ENCODE peak calls at places on chromosomes 1 and 21, in six cellular contexts. One of them, this sample, is unnamed.

GRCh38 chr1:155077758-155078495 is 710 bp upstream of the EFNA3 start:
- DNase-seq in cardiac muscle cell: no peak
- DNase-seq in Peyer's patch: peak; percentile 67
- DNase-seq in psoas muscle: no peak
- DNase-seq in adrenal gland: no peak
- DNase-seq in Caco-2: no peak
- DNase-seq in this sample: no peak

GRCh38 chr1:11893907-11894251 is 32.3 kb downstream of the KIAA2013 start:
- DNase-seq in cardiac muscle cell: peak; percentile 59
- DNase-seq in Caco-2: peak; percentile 82
- DNase-seq in Peyer's patch: peak; percentile 80
- DNase-seq in psoas muscle: peak; percentile 85
- DNase-seq in adrenal gland: peak; percentile 59
- DNase-seq in this sample: peak; percentile 23

GRCh38 chr1:154755858-154756730 is 114.0 kb downstream of the KCNN3 start:
- DNase-seq in adrenal gland: no peak
- DNase-seq in cardiac muscle cell: peak; percentile 14
- DNase-seq in Peyer's patch: no peak
- DNase-seq in Caco-2: no peak
- DNase-seq in psoas muscle: no peak
- DNase-seq in this sample: peak; percentile 68

GRCh38 chr1:29122662-29122986 is 1.1 kb downstream of the TMEM200B start:
- DNase-seq in adrenal gland: peak; percentile 52
- DNase-seq in Peyer's patch: peak; percentile 62
- DNase-seq in cardiac muscle cell: peak; percentile 89
- DNase-seq in psoas muscle: peak; percentile 79
- DNase-seq in Caco-2: no peak
- DNase-seq in this sample: peak; percentile 90

GRCh38 chr1:18798533-18799445 is 60.7 kb downstream of the TAS1R2 start:
- DNase-seq in Peyer's patch: peak; percentile 32
- DNase-seq in psoas muscle: no peak
- DNase-seq in Caco-2: no peak
- DNase-seq in cardiac muscle cell: no peak
- DNase-seq in adrenal gland: no peak
- DNase-seq in this sample: no peak

GRCh38 chr1:205208805-205209204 is 2.7 kb downstream of the DSTYK start:
- DNase-seq in cardiac muscle cell: no peak
- DNase-seq in Peyer's patch: no peak
- DNase-seq in adrenal gland: no peak
- DNase-seq in psoas muscle: no peak
- DNase-seq in Caco-2: no peak
- DNase-seq in this sample: no peak

GRCh38 chr1:101043776-101044175 is 18.2 kb upstream of the DPH5 start:
- DNase-seq in psoas muscle: no peak
- DNase-seq in Caco-2: no peak
- DNase-seq in Peyer's patch: no peak
- DNase-seq in adrenal gland: no peak
- DNase-seq in cardiac muscle cell: peak; percentile 28
- DNase-seq in this sample: no peak

GRCh38 chr1:16175610-16176553 is 20.0 kb upstream of the EPHA2 start:
- DNase-seq in cardiac muscle cell: peak; percentile 94
- DNase-seq in psoas muscle: peak; percentile 91
- DNase-seq in Caco-2: no peak
- DNase-seq in Peyer's patch: peak; percentile 82
- DNase-seq in adrenal gland: peak; percentile 95
- DNase-seq in this sample: peak; percentile 93

GRCh38 chr21:44845418-44846200 is 27.7 kb upstream of the SUMO3 start:
- DNase-seq in adrenal gland: peak; percentile 57
- DNase-seq in Caco-2: peak; percentile 57
- DNase-seq in Peyer's patch: peak; percentile 73
- DNase-seq in cardiac muscle cell: peak; percentile 85
- DNase-seq in psoas muscle: peak; percentile 81
- DNase-seq in this sample: peak; percentile 82

GRCh38 chr1:169488157-169488556 is 2.4 kb upstream of the SLC19A2 start:
- DNase-seq in cardiac muscle cell: no peak
- DNase-seq in adrenal gland: no peak
- DNase-seq in Peyer's patch: no peak
- DNase-seq in Caco-2: no peak
- DNase-seq in psoas muscle: no peak
- DNase-seq in this sample: no peak

GRCh38 chr21:34765619-34766018 is 96.8 kb downstream of the CLIC6 start:
- DNase-seq in adrenal gland: no peak
- DNase-seq in Caco-2: no peak
- DNase-seq in Peyer's patch: no peak
- DNase-seq in psoas muscle: no peak
- DNase-seq in cardiac muscle cell: no peak
- DNase-seq in this sample: no peak

GRCh38 chr1:156584813-156585212 is 5.3 kb downstream of the TTC24 start:
- DNase-seq in Peyer's patch: no peak
- DNase-seq in psoas muscle: no peak
- DNase-seq in cardiac muscle cell: no peak
- DNase-seq in adrenal gland: no peak
- DNase-seq in Caco-2: peak; percentile 63
- DNase-seq in this sample: no peak

GRCh38 chr1:54694771-54695170 is 20.9 kb upstream of the TTC4 start:
- DNase-seq in cardiac muscle cell: no peak
- DNase-seq in Peyer's patch: no peak
- DNase-seq in Caco-2: no peak
- DNase-seq in psoas muscle: no peak
- DNase-seq in adrenal gland: no peak
- DNase-seq in this sample: no peak

GRCh38 chr1:28417441-28418277 is 48.1 kb downstream of the PHACTR4 start:
- DNase-seq in psoas muscle: no peak
- DNase-seq in Peyer's patch: no peak
- DNase-seq in cardiac muscle cell: peak; percentile 74
- DNase-seq in adrenal gland: peak; percentile 50
- DNase-seq in Caco-2: no peak
- DNase-seq in this sample: peak; percentile 59

GRCh38 chr1:84920159-84920558 is 27.2 kb upstream of the LPAR3 start:
- DNase-seq in Peyer's patch: no peak
- DNase-seq in psoas muscle: no peak
- DNase-seq in Caco-2: no peak
- DNase-seq in cardiac muscle cell: no peak
- DNase-seq in adrenal gland: no peak
- DNase-seq in this sample: no peak

GRCh38 chr1:219143735-219144134 is 29.9 kb upstream of the LYPLAL1 start:
- DNase-seq in Caco-2: no peak
- DNase-seq in Peyer's patch: no peak
- DNase-seq in psoas muscle: no peak
- DNase-seq in adrenal gland: no peak
- DNase-seq in cardiac muscle cell: peak; percentile 46
- DNase-seq in this sample: peak; percentile 64

GRCh38 chr1:99681583-99681982 is 35.7 kb downstream of the PALMD start:
- DNase-seq in Caco-2: no peak
- DNase-seq in cardiac muscle cell: peak; percentile 36
- DNase-seq in Peyer's patch: no peak
- DNase-seq in adrenal gland: no peak
- DNase-seq in psoas muscle: no peak
- DNase-seq in this sample: peak; percentile 61

GRCh38 chr1:17632541-17633193 is 93.2 kb downstream of the ARHGEF10L start:
- DNase-seq in adrenal gland: no peak
- DNase-seq in Peyer's patch: no peak
- DNase-seq in cardiac muscle cell: peak; percentile 16
- DNase-seq in Caco-2: no peak
- DNase-seq in psoas muscle: no peak
- DNase-seq in this sample: peak; percentile 62

GRCh38 chr1:6448749-6449631 is 17.0 kb downstream of the TNFRSF25 start:
- DNase-seq in adrenal gland: no peak
- DNase-seq in Peyer's patch: peak; percentile 73
- DNase-seq in Caco-2: no peak
- DNase-seq in cardiac muscle cell: peak; percentile 35
- DNase-seq in psoas muscle: no peak
- DNase-seq in this sample: peak; percentile 68

GRCh38 chr1:211469938-211470529 is 21.9 kb downstream of the RD3 start:
- DNase-seq in Peyer's patch: peak; percentile 87
- DNase-seq in cardiac muscle cell: peak; percentile 81
- DNase-seq in adrenal gland: peak; percentile 88
- DNase-seq in Caco-2: peak; percentile 87
- DNase-seq in psoas muscle: peak; percentile 80
- DNase-seq in this sample: peak; percentile 81

DNA sequence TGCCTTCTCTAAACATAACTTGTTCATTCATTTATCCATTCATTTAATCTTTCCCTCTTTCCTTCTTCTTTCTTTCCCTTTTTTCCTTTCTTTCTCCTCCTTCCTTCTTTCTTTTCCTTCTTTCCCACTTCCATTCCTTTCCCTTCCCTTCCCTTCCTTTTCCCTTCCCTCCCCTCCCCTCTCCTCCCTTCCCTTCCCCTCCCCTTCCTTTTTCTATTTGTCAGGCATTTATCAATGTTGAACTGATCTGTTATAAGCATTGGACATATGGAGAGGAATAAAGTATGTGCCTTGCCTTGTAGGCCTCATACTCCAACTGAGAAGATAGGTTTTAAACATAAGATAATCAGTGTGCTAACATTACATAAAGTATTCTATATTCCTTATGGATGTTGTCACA is 23.7 kb upstream of the ATP6V1G3 start:
- DNase-seq in Caco-2: no peak
- DNase-seq in Peyer's patch: no peak
- DNase-seq in psoas muscle: no peak
- DNase-seq in adrenal gland: no peak
- DNase-seq in cardiac muscle cell: no peak
- DNase-seq in this sample: no peak
- H3K4me3 ChIP-seq in Caco-2: no peak overlapping the region
- H3K4me3 ChIP-seq in Peyer's patch: no peak overlapping the region
- H3K4me3 ChIP-seq in psoas muscle: no peak overlapping the region
- H3K4me3 ChIP-seq in adrenal gland: no peak overlapping the region
- H3K4me3 ChIP-seq in cardiac muscle cell: no peak overlapping the region
- H3K4me3 ChIP-seq in this sample: no peak overlapping the region

GRCh38 chr1:32798679-32799416 is 18.3 kb downstream of the YARS1 start:
- DNase-seq in Peyer's patch: no peak
- DNase-seq in adrenal gland: no peak
- DNase-seq in cardiac muscle cell: no peak
- DNase-seq in Caco-2: no peak
- DNase-seq in psoas muscle: no peak
- DNase-seq in this sample: no peak
- H3K36me3 ChIP-seq in Peyer's patch: no peaks in the 10 kb centered on the region
- H3K36me3 ChIP-seq in adrenal gland: peaks cover 53% of the 10 kb centered on the region
- H3K36me3 ChIP-seq in cardiac muscle cell: peaks cover 11% of the 10 kb centered on the region
- H3K36me3 ChIP-seq in Caco-2: no peaks in the 10 kb centered on the region
- H3K36me3 ChIP-seq in psoas muscle: peaks cover 21% of the 10 kb centered on the region
- H3K36me3 ChIP-seq in this sample: peaks cover 90% of the 10 kb centered on the region

GRCh38 chr1:3011127-3011526 is 10.1 kb upstream of the ACTRT2 start:
- DNase-seq in psoas muscle: no peak
- DNase-seq in Caco-2: no peak
- DNase-seq in Peyer's patch: no peak
- DNase-seq in cardiac muscle cell: no peak
- DNase-seq in adrenal gland: no peak
- DNase-seq in this sample: no peak
- H3K9me3 ChIP-seq in psoas muscle: no peaks in the 10 kb centered on the region
- H3K9me3 ChIP-seq in Caco-2: peaks cover 5% of the 10 kb centered on the region
- H3K9me3 ChIP-seq in Peyer's patch: no peaks in the 10 kb centered on the region
- H3K9me3 ChIP-seq in cardiac muscle cell: no peaks in the 10 kb centered on the region
- H3K9me3 ChIP-seq in adrenal gland: no peaks in the 10 kb centered on the region
- H3K9me3 ChIP-seq in this sample: peaks cover 3% of the 10 kb centered on the region

GRCh38 chr1:119781434-119782210 is 12.9 kb upstream of the HMGCS2 start:
- DNase-seq in Peyer's patch: no peak
- DNase-seq in psoas muscle: no peak
- DNase-seq in Caco-2: no peak
- DNase-seq in adrenal gland: no peak
- DNase-seq in cardiac muscle cell: no peak
- DNase-seq in this sample: no peak

GRCh38 chr1:119779869-119780356 is 11.2 kb upstream of the HMGCS2 start:
- DNase-seq in Caco-2: no peak
- DNase-seq in cardiac muscle cell: peak; percentile 71
- DNase-seq in Peyer's patch: no peak
- DNase-seq in psoas muscle: no peak
- DNase-seq in adrenal gland: no peak
- DNase-seq in this sample: no peak

GRCh38 chr1:119782541-119783338 is 14.0 kb upstream of the HMGCS2 start:
- DNase-seq in Peyer's patch: no peak
- DNase-seq in adrenal gland: no peak
- DNase-seq in psoas muscle: no peak
- DNase-seq in Caco-2: no peak
- DNase-seq in cardiac muscle cell: no peak
- DNase-seq in this sample: no peak

GRCh38 chr1:119784127-119784781 is 15.5 kb upstream of the HMGCS2 start:
- DNase-seq in cardiac muscle cell: peak; percentile 94
- DNase-seq in adrenal gland: peak; percentile 30
- DNase-seq in psoas muscle: peak; percentile 84
- DNase-seq in Peyer's patch: no peak
- DNase-seq in Caco-2: no peak
- DNase-seq in this sample: no peak

DNA sequence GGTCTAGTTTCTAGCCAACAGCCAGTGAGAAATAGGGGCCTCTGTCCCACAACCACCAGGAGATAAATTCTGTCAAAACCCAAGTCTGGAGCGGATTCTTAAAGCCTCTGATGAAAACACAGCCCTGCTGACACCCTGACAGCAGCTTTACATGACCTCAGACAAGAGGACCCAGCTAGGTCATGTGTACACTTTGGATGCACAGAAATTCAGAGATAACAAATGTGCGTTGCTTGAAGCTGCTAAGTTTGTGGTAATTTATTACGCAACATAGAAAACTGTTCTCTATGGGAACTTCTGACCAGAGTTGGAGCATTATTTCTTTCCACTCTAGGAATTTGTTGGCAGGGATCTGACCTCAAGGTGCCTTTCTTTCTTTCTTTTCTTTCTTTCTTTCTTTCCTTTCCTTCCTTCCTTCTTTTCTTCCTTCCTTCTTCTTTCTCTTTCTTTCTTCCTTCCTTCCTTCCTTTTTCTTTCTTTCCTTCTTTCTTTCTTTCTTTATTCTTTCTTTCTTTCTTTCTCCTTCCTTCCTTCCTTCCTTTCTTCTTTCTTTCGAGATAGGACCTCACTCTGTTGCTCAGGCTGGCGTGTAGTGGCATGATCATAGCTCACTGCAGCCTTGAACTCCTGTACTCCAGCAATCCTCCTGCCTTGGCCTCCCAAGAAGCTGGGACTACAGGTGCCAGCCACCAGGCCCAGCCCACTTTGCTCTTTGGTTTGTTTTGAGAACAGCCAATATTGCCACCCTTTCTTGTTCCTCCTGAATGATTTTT is 14.8 kb upstream of the HMGCS2 start:
- DNase-seq in Caco-2: no peak
- DNase-seq in psoas muscle: no peak
- DNase-seq in Peyer's patch: no peak
- DNase-seq in cardiac muscle cell: peak; percentile 92
- DNase-seq in adrenal gland: no peak
- DNase-seq in this sample: no peak
- H3K4me3 ChIP-seq in Caco-2: no peak overlapping the region
- H3K4me3 ChIP-seq in psoas muscle: no peak overlapping the region
- H3K4me3 ChIP-seq in Peyer's patch: no peak overlapping the region
- H3K4me3 ChIP-seq in cardiac muscle cell: no peak overlapping the region
- H3K4me3 ChIP-seq in adrenal gland: no peak overlapping the region
- H3K4me3 ChIP-seq in this sample: no peak overlapping the region

GRCh38 chr1:203835476-203835875 is 25.9 kb upstream of the SNRPE start:
- DNase-seq in Caco-2: no peak
- DNase-seq in adrenal gland: no peak
- DNase-seq in psoas muscle: no peak
- DNase-seq in cardiac muscle cell: no peak
- DNase-seq in Peyer's patch: no peak
- DNase-seq in this sample: no peak
- H3K36me3 ChIP-seq in Caco-2: peaks cover 1% of the 10 kb centered on the region
- H3K36me3 ChIP-seq in adrenal gland: peaks cover 98% of the 10 kb centered on the region
- H3K36me3 ChIP-seq in psoas muscle: peaks cover 9% of the 10 kb centered on the region
- H3K36me3 ChIP-seq in cardiac muscle cell: peaks cover 77% of the 10 kb centered on the region
- H3K36me3 ChIP-seq in Peyer's patch: peaks cover 2% of the 10 kb centered on the region
- H3K36me3 ChIP-seq in this sample: peaks cover 92% of the 10 kb centered on the region

This sample was measured in MG63.